ENCODE peak calls at places on chromosome 18, in ten cellular contexts. W is activated T-cell treated with anti-CD3 and anti-CD28 coated beads, Interleukin-2, amount 50 U/mL, for 1 hour; N is lower lobe of right lung; L is neural crest cell; Z is right cardiac atrium; A is naive B cell; V is progenitor cell of endocrine pancreas; O is A549; F is stimulated activated CD4-positive, alpha-beta T cell treated with anti-CD3 and anti-CD28 coated beads, Interleukin-12 subunit alpha, Interleukin-12 subunit beta, amount 100 ng/mL, for 24 hours; M is NCI-H1105. U is an unnamed sample.

GRCh38 chr18:43159091-43159490 is 43.6 kb upstream of the RIT2 start:
- DNase-seq in W (no peak), N (no peak), L (no peak), Z (no peak), A (no peak), V (no peak), O (no peak), F (no peak), M (peak), U (peak)

GRCh38 chr18:59148192-59148591 is 8.5 kb downstream of the SEC11C start:
- DNase-seq in W (no peak), N (no peak), L (no peak), Z (no peak), A (no peak), V (no peak), O (no peak), F (no peak), M (peak), U (no peak)

GRCh38 chr18:57910817-57911216 is 107.7 kb upstream of the ATP8B1 start:
- DNase-seq in W (no peak), N (no peak), L (peak), Z (no peak), A (no peak), V (no peak), O (peak), F (no peak), M (no peak), U (no peak)

GRCh38 chr18:32339062-32339461 is 131.6 kb downstream of the GAREM1 start:
- DNase-seq in W (no peak), N (no peak), L (no peak), Z (no peak), A (no peak), V (no peak), O (no peak), F (no peak), M (no peak), U (no peak)

GRCh38 chr18:79540161-79540913 is 139.3 kb upstream of the CTDP1 start:
- DNase-seq in W (no peak), N (no peak), L (no peak), Z (peak), A (no peak), V (no peak), O (no peak), F (no peak), M (no peak), U (no peak)

GRCh38 chr18:5975111-5975622 is 79.8 kb upstream of the TMEM200C start:
- DNase-seq in W (no peak), N (no peak), L (no peak), Z (no peak), A (no peak), V (no peak), O (no peak), F (no peak), M (no peak), U (no peak)

GRCh38 chr18:23635283-23636040 is 27.2 kb downstream of the ANKRD29 start:
- DNase-seq in W (no peak), N (no peak), L (no peak), Z (no peak), A (no peak), V (no peak), O (no peak), F (no peak), M (no peak), U (no peak)

GRCh38 chr18:48472610-48473009 is 63.4 kb upstream of the ZBTB7C start:
- DNase-seq in W (no peak), N (no peak), L (no peak), Z (no peak), A (no peak), V (no peak), O (no peak), F (no peak), M (no peak), U (no peak)